ENCODE peak calls at places on chromosomes 1 and 21, in six cellular contexts. J, Z, T, P, C and W are unnamed samples.

GRCh38 chr21:34881894-34882371 is 167.2 kb downstream of the RUNX1 start:
- DNase-seq in Z (no peak), J (no peak), T (no peak), P (no peak), C (no peak), W (no peak)

GRCh38 chr1:107110346-107110745 is 30.5 kb upstream of the NTNG1 start:
- DNase-seq in Z (no peak), P (no peak), T (no peak), J (no peak), C (no peak), W (no peak)

GRCh38 chr1:20328201-20328600 is 37.5 kb downstream of the VWA5B1 start:
- DNase-seq in C (no peak), P (no peak), T (no peak), Z (peak; percentile 39), J (no peak), W (no peak)

GRCh38 chr1:247212012-247212411 is 40.2 kb upstream of the ZNF124 start:
- DNase-seq in C (peak; percentile 87), P (no peak), J (peak; percentile 13), T (no peak), Z (peak; percentile 26), W (no peak)

GRCh38 chr1:29017235-29017634 is 102.9 kb downstream of the EPB41 start:
- DNase-seq in P (no peak), J (no peak), C (no peak), T (no peak), Z (no peak), W (no peak)

GRCh38 chr21:36749935-36750578 is 51.1 kb downstream of the SIM2 start:
- DNase-seq in C (no peak), J (no peak), Z (no peak), P (no peak), T (peak; percentile 84), W (no peak)

GRCh38 chr1:94698759-94699502 is 121.2 kb upstream of the SLC44A3 start:
- DNase-seq in P (peak; percentile 78), Z (no peak), T (no peak), J (no peak), C (no peak), W (no peak)

GRCh38 chr1:207822602-207823451 is 71.0 kb downstream of the CD46 start:
- DNase-seq in Z (peak; percentile 90), C (peak; percentile 96), T (no peak), J (peak; percentile 90), P (no peak), W (peak; percentile 85)

GRCh38 chr1:210800756-210801155 is 333.2 kb downstream of the KCNH1 start:
- DNase-seq in J (no peak), T (no peak), Z (no peak), P (no peak), C (no peak), W (no peak)

GRCh38 chr21:32414579-32415358 is 2.3 kb downstream of the EVA1C start:
- DNase-seq in J (no peak), P (no peak), C (no peak), Z (no peak), T (no peak), W (no peak)

GRCh38 chr1:61043010-61043820 is 39.1 kb upstream of the NFIA start:
- DNase-seq in J (peak; percentile 51), C (no peak), Z (no peak), P (peak; percentile 37), T (no peak), W (peak; percentile 44)

GRCh38 chr1:11920239-11920903 is 5.9 kb downstream of the KIAA2013 start:
- DNase-seq in C (no peak), T (no peak), Z (no peak), J (no peak), P (no peak), W (no peak)

GRCh38 chr1:34696230-34696629 is 58.6 kb upstream of the GJB5 start:
- DNase-seq in P (no peak), J (no peak), T (no peak), Z (no peak), C (no peak), W (no peak)

GRCh38 chr1:239212841-239213240 is 173.5 kb upstream of the CHRM3 start:
- DNase-seq in Z (no peak), J (no peak), P (no peak), T (no peak), C (no peak), W (no peak)

GRCh38 chr1:27526569-27527222 is 36.7 kb upstream of the WASF2 start:
- DNase-seq in J (no peak), T (no peak), C (no peak), Z (peak; percentile 52), P (peak; percentile 54), W (no peak)

GRCh38 chr1:109637446-109637845 is 17.8 kb downstream of the AMPD2 start:
- DNase-seq in C (no peak), T (no peak), J (no peak), P (no peak), Z (no peak), W (no peak)

GRCh38 chr1:154866257-154866994 is 3.7 kb downstream of the KCNN3 start:
- DNase-seq in P (no peak), J (no peak), C (no peak), T (no peak), Z (no peak), W (no peak)

GRCh38 chr1:182092336-182092735 is 30.8 kb upstream of the ZNF648 start:
- DNase-seq in P (no peak), T (no peak), J (no peak), C (no peak), Z (no peak), W (no peak)

GRCh38 chr1:94020764-94021579 is 100.0 kb downstream of the ABCA4 start:
- DNase-seq in T (no peak), C (no peak), J (no peak), P (no peak), Z (no peak), W (no peak)

GRCh38 chr1:15756143-15757015 is 2.2 kb upstream of the FBLIM1 start:
- DNase-seq in T (no peak), Z (no peak), J (no peak), P (peak; percentile 52), C (no peak), W (no peak)
- TF ChIP-seq POLR2AphosphoS5 in T (no peak), Z (no peak), J (no peak), P (no peak), C (no peak), W (no peak)

GRCh38 chr1:53585116-53585515 is 125.9 kb downstream of the DMRTB1 start:
- DNase-seq in J (no peak), T (no peak), Z (no peak), C (peak; percentile 3), P (no peak), W (no peak)
- TF ChIP-seq TAF1 in J (no peak), T (no peak), Z (no peak), C (no peak), P (no peak), W (no peak)

DNA sequence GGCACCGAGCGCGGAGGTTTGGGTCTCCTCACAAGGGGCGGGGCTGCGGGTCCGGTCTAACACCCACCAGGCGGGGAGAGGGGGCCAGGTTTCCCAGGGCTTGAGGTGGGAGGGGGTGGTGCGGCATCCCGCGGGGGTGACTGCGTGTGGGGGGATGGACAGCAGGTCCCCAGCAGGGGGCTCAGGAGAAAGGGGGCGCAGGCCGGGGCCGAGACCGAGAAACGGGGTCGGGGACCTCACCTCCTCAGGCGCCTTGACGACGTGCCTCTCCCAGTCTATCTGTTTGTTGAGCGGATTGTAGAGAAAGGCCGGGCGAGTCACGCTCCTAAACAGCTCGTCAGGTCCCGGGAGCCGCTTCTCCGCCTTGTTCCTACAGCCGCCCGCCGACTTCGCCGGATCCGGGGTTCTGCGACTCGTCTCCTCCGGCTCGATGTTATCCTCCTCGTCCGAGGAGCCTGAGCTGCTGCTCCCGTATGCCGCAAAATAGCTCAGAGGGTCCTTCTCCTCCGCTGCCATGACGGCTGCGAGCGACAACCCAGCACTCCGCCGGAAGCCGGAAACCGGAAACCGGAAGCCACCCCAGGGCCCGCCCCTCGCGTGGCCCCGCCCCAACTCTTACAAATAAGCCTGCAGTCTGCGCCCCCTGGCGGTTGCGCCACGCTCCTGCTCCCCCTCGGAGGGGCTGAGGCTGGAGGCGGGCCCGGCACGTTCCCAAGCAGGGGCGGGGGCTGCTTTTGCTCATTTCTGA is at the start of gene C1orf52:
- DNase-seq in J (peak; percentile 82), Z (peak; percentile 91), C (no peak), P (peak; percentile 78), T (peak; percentile 88), W (peak; percentile 70)
- TF ChIP-seq POLR2A in J (peak; percentile 97), Z (peak; percentile 95), C (peak; percentile 98), P (peak; percentile 87), T (peak; percentile 91), W (peak; percentile 96)

DNA sequence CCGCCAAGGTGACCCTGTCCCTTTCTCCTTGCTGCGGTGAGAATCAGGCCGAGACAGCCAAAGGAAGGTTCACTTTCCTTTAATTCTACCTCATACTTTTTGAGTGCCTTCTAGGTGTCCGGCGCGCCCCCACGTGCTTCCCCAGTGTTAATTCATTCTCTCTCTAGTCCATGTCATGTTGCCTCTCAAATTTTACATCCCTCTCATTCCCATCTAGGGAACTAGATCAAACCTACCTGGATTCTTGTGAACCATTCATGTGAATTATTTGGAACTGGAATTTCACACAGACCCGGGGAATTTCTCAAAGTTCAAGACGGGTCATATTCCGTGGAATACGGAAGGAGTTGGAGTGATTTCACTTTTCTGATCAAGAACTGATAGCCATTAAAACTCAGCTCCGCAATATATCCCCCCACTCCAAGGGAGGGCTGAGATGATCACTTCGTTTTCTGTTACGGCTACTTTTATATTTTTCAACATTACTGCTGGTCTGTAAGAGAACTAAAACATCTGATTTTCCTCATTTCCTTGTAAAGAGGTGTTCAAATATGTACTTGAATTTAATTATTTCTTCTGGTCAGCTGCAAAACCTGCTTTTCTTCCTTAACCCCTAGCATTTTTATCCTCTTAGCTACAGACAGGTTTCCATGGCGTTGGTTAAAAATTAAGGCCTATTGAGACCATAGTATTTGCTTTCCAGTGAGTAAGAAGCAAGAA is 1.0 kb upstream of the ENO1 start:
- DNase-seq in C (no peak), T (no peak), Z (no peak), J (no peak), P (no peak), W (no peak)
- TF ChIP-seq POLR2AphosphoS5 in C (peak; percentile 8), T (no peak), Z (no peak), J (peak; percentile 39), P (peak; percentile 59), W (peak; percentile 28)

DNA sequence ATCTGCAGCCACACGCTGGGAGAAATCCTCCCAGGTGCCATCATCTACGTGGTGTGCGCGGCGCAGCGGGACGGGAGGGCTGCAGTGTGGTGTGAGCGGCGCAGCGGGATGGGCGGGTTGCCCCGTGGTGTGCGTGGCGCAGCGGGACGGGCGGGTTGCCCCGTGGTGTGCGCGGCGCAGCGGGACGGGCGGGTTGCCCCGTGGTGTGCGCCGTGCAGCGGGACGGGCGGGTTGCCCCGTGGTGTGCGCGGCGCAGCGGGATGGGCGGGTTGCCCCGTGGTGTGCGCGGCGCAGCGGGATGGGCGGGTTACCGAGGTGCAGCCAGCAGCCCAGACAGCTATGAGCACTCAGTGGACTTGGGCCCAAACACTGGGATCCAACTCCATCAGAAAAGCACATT is 4.7 kb downstream of the WRAP73 start:
- DNase-seq in C (no peak), J (no peak), T (no peak), Z (no peak), P (no peak), W (no peak)
- TF ChIP-seq TAF1 in C (no peak), J (no peak), T (no peak), Z (no peak), P (no peak), W (no peak)